ENCODE peak calls at places on chromosome 19, in four cellular contexts. X is A673, H is HEK293T, U is fibroblast of lung. E is an unnamed sample.

GRCh38 chr19:13825489-13826475 is 30.5 kb downstream of the ZSWIM4 start:
- DNase-seq in X (peak; percentile 89), H (peak; percentile 83), U (no peak), E (no peak)

GRCh38 chr19:57850553-57851017 is 926 bp downstream of the ZNF587 start:
- DNase-seq in X (peak; percentile 58), H (no peak), U (peak; percentile 82), E (no peak)

GRCh38 chr19:57263244-57263643 is 17.0 kb upstream of the ZNF460 start:
- DNase-seq in X (no peak), H (no peak), U (no peak), E (no peak)

GRCh38 chr19:39332293-39332692 is 3.5 kb downstream of the GMFG start:
- DNase-seq in X (no peak), H (no peak), U (no peak), E (no peak)

GRCh38 chr19:13981021-13981420 is 25.1 kb downstream of the RFX1 start:
- DNase-seq in X (no peak), H (no peak), U (no peak), E (no peak)

GRCh38 chr19:21559444-21559843 is 54.0 kb downstream of the ZNF429 start:
- DNase-seq in X (no peak), H (no peak), U (no peak), E (no peak)

GRCh38 chr19:5953680-5954213 is 24.2 kb downstream of the RANBP3 start:
- DNase-seq in X (peak; percentile 21), H (no peak), U (peak; percentile 55), E (no peak)

GRCh38 chr19:54011507-54012211 is 20.2 kb downstream of the CACNG6 start:
- DNase-seq in X (no peak), H (peak; percentile 2), U (no peak), E (no peak)

GRCh38 chr19:8367327-8368001 is 3.5 kb downstream of the ANGPTL4 start:
- DNase-seq in X (peak; percentile 89), H (peak; percentile 45), U (peak; percentile 93), E (peak; percentile 94)

GRCh38 chr19:18612772-18613588 is at the start of gene TMEM59L:
- DNase-seq in X (no peak), H (no peak), U (no peak), E (no peak)

GRCh38 chr19:12840091-12841079 is 2.1 kb downstream of the MAST1 start:
- DNase-seq in X (peak; percentile 91), H (peak; percentile 95), U (peak; percentile 47), E (no peak)

GRCh38 chr19:12052571-12053169 is at the start of gene ZNF878:
- DNase-seq in X (peak; percentile 96), H (no peak), U (peak; percentile 86), E (peak; percentile 44)

GRCh38 chr19:3366761-3367571 is 583 bp downstream of the NFIC start:
- DNase-seq in X (peak; percentile 74), H (no peak), U (no peak), E (no peak)

GRCh38 chr19:42324655-42325307 is 654 bp upstream of the MEGF8 start:
- DNase-seq in X (no peak), H (no peak), U (no peak), E (no peak)

GRCh38 chr19:41990615-41991014 is 3.4 kb downstream of the ATP1A3 start:
- DNase-seq in X (no peak), H (no peak), U (no peak), E (no peak)

GRCh38 chr19:5826531-5827341 is 12.8 kb downstream of the FUT6 start:
- DNase-seq in X (peak; percentile 93), H (peak; percentile 57), U (no peak), E (no peak)

GRCh38 chr19:31064486-31064885 is 284.8 kb downstream of the TSHZ3 start:
- DNase-seq in X (no peak), H (no peak), U (no peak), E (no peak)

GRCh38 chr19:33260628-33261418 is 35.2 kb upstream of the SLC7A10 start:
- DNase-seq in X (no peak), H (no peak), U (no peak), E (no peak)

GRCh38 chr19:31326329-31327028 is 22.8 kb downstream of the TSHZ3 start:
- DNase-seq in X (no peak), H (no peak), U (no peak), E (no peak)

GRCh38 chr19:7995756-7996155 is 9.7 kb downstream of the ELAVL1 start:
- DNase-seq in X (no peak), H (no peak), U (no peak), E (no peak)

GRCh38 chr19:56639217-56639616 is 3.7 kb upstream of the SMIM17 start:
- DNase-seq in X (peak; percentile 45), H (no peak), U (peak; percentile 10), E (no peak)

GRCh38 chr19:16076154-16076957 is at the start of gene TPM4:
- DNase-seq in X (peak; percentile 94), H (peak; percentile 76), U (peak; percentile 94), E (peak; percentile 86)

GRCh38 chr19:10774893-10775292 is 57.0 kb downstream of the DNM2 start:
- DNase-seq in X (no peak), H (no peak), U (no peak), E (no peak)

GRCh38 chr19:3667037-3667638 is 33.1 kb downstream of the PIP5K1C start:
- DNase-seq in X (no peak), H (no peak), U (no peak), E (no peak)

GRCh38 chr19:55301459-55302331 is 17.9 kb downstream of the BRSK1 start:
- DNase-seq in X (peak; percentile 88), H (peak; percentile 94), U (peak; percentile 47), E (peak; percentile 38)

GRCh38 chr19:2542341-2543069 is 66.6 kb downstream of the GADD45B start:
- DNase-seq in X (no peak), H (no peak), U (peak; percentile 51), E (no peak)

GRCh38 chr19:36093146-36093662 is 17.7 kb upstream of the OVOL3 start:
- DNase-seq in X (no peak), H (no peak), U (no peak), E (no peak)

GRCh38 chr19:19402656-19403372 is 2.7 kb upstream of the GATAD2A start:
- DNase-seq in X (no peak), H (no peak), U (no peak), E (no peak)

GRCh38 chr19:12965017-12965811 is 4.2 kb upstream of the DAND5 start:
- DNase-seq in X (peak; percentile 85), H (peak; percentile 87), U (peak; percentile 51), E (no peak)

GRCh38 chr19:36748431-36749275 is 24.0 kb downstream of the ZNF850 start:
- DNase-seq in X (no peak), H (no peak), U (no peak), E (no peak)

GRCh38 chr19:46860846-46861690 is at the start of gene ARHGAP35:
- DNase-seq in X (peak; percentile 29), H (peak; percentile 85), U (no peak), E (no peak)

GRCh38 chr19:2578391-2578826 is 102.5 kb downstream of the GADD45B start:
- DNase-seq in X (no peak), H (no peak), U (peak; percentile 79), E (peak; percentile 44)

GRCh38 chr19:54218960-54219661 is 3.7 kb downstream of the LILRB3 start:
- DNase-seq in X (no peak), H (no peak), U (no peak), E (no peak)

E was measured in astrocyte of the cerebellum.